ENCODE peak calls at places on chromosomes 4 and X, in five cellular contexts. Q is fibroblast of lung, H is head of caudate nucleus, S is mesothelial cell of epicardium, V is progenitor cell of endocrine pancreas. G is an unnamed sample.

GRCh38 chrX:68808686-68809357 is 20.0 kb upstream of the EFNB1 start:
- DNase-seq in Q (no peak), H (no peak), S (no peak), V (no peak), G (no peak)

GRCh38 chr4:100257567-100257966 is 67.3 kb upstream of the DDIT4L start:
- DNase-seq in Q (no peak), H (no peak), S (no peak), V (no peak), G (no peak)

GRCh38 chr4:185134176-185134869 is 8.7 kb upstream of the SLC25A4 start:
- DNase-seq in Q (peak), H (no peak), S (no peak), V (no peak), G (peak)

GRCh38 chr4:52983563-52984303 is 121.6 kb downstream of the RASL11B start:
- DNase-seq in Q (peak), H (no peak), S (no peak), V (no peak), G (peak)

GRCh38 chrX:16658284-16658683 is 8.3 kb downstream of the S100G start:
- DNase-seq in Q (peak), H (no peak), S (no peak), V (no peak), G (peak)

GRCh38 chr4:1749370-1749769 is 28.0 kb downstream of the TACC3 start:
- DNase-seq in Q (no peak), H (no peak), S (no peak), V (no peak), G (no peak)

GRCh38 chrX:32673193-32673592 is 538.2 kb downstream of the DMD start:
- DNase-seq in Q (no peak), H (no peak), S (no peak), V (no peak), G (no peak)

GRCh38 chrX:5648941-5649568 is 579.6 kb downstream of the NLGN4X start:
- DNase-seq in Q (no peak), H (no peak), S (no peak), V (no peak), G (no peak)

GRCh38 chr4:61350932-61351331 is 150.8 kb downstream of the ADGRL3 start:
- DNase-seq in Q (no peak), H (no peak), S (no peak), V (no peak), G (no peak)

GRCh38 chrX:70174754-70175153 is 2.5 kb upstream of the DGAT2L6 start:
- DNase-seq in Q (peak), H (no peak), S (no peak), V (no peak), G (no peak)

GRCh38 chr4:14218641-14219040 is 591.1 kb upstream of the BOD1L1 start:
- DNase-seq in Q (no peak), H (peak), S (no peak), V (no peak), G (no peak)

GRCh38 chr4:64158648-64159326 is 250.5 kb downstream of the TECRL start:
- DNase-seq in Q (peak), H (peak), S (no peak), V (peak), G (peak)

GRCh38 chrX:39816871-39817731 is 280.7 kb downstream of the BCOR start:
- DNase-seq in Q (peak), H (no peak), S (no peak), V (no peak), G (peak)

GRCh38 chr4:83308672-83309071 is 24.1 kb upstream of the COQ2 start:
- DNase-seq in Q (no peak), H (no peak), S (no peak), V (no peak), G (no peak)

GRCh38 chrX:39627257-39627656 is 470.5 kb downstream of the BCOR start:
- DNase-seq in Q (no peak), H (peak), S (no peak), V (no peak), G (no peak)

GRCh38 chrX:104659037-104659744 is 93.2 kb downstream of the IL1RAPL2 start:
- DNase-seq in Q (peak), H (no peak), S (no peak), V (no peak), G (no peak)

GRCh38 chr4:162685401-162685800 is 481.3 kb downstream of the NAF1 start:
- DNase-seq in Q (no peak), H (no peak), S (no peak), V (no peak), G (no peak)

GRCh38 chr4:8238061-8238511 is 31.5 kb upstream of the HTRA3 start:
- DNase-seq in Q (no peak), H (no peak), S (no peak), V (no peak), G (no peak)

GRCh38 chr4:104486702-104487101 is 8.0 kb downstream of the CXXC4 start:
- DNase-seq in Q (no peak), H (no peak), S (no peak), V (no peak), G (no peak)

GRCh38 chr4:147732516-147733193 is 767 bp downstream of the ARHGAP10 start:
- DNase-seq in Q (peak), H (peak), S (no peak), V (peak), G (no peak)

GRCh38 chr4:87465739-87466366 is 43.5 kb downstream of the NUDT9 start:
- DNase-seq in Q (peak), H (no peak), S (no peak), V (no peak), G (peak)

GRCh38 chr4:15162465-15163283 is 160.4 kb downstream of the CPEB2 start:
- DNase-seq in Q (no peak), H (no peak), S (no peak), V (no peak), G (no peak)

GRCh38 chr4:153362184-153362583 is 17.7 kb downstream of the MND1 start:
- DNase-seq in Q (no peak), H (no peak), S (no peak), V (no peak), G (no peak)

GRCh38 chr4:128159967-128160366 is 98.9 kb downstream of the LARP1B start:
- DNase-seq in Q (peak), H (no peak), S (no peak), V (no peak), G (no peak)

GRCh38 chr4:172980178-172980577 is 188.4 kb upstream of the GALNT7 start:
- DNase-seq in Q (no peak), H (no peak), S (no peak), V (no peak), G (no peak)

GRCh38 chrX:56745019-56745418 is 16.0 kb downstream of the NBDY start:
- DNase-seq in Q (peak), H (no peak), S (no peak), V (no peak), G (no peak)

GRCh38 chr4:112185740-112186670 is 40.8 kb downstream of the FAM241A start:
- DNase-seq in Q (no peak), H (no peak), S (no peak), V (no peak), G (no peak)

GRCh38 chr4:72975488-72975784 is 94.1 kb downstream of the COX18 start:
- DNase-seq in Q (peak), H (no peak), S (no peak), V (no peak), G (no peak)

GRCh38 chr4:188714488-188714887 is 575.2 kb downstream of the TRIML1 start:
- DNase-seq in Q (no peak), H (no peak), S (no peak), V (no peak), G (no peak)

GRCh38 chr4:52837716-52838558 is 24.2 kb upstream of the RASL11B start:
- DNase-seq in Q (peak), H (no peak), S (no peak), V (no peak), G (peak)

GRCh38 chr4:120052840-120053239 is 13.8 kb downstream of the MAD2L1 start:
- DNase-seq in Q (peak), H (no peak), S (no peak), V (no peak), G (peak)

GRCh38 chr4:140719022-140719421 is 37.2 kb downstream of the TBC1D9 start:
- DNase-seq in Q (peak), H (no peak), S (no peak), V (no peak), G (no peak)